ENCODE peak calls at places on chromosomes 7 and 10, in six cellular contexts. K, Z, W, H, P and R are unnamed samples.

GRCh38 chr7:1455241-1455939 is 3.9 kb downstream of the MICALL2 start:
- DNase-seq in K (peak; percentile 63), Z (no peak), W (peak; percentile 37), H (no peak), P (no peak), R (no peak)

GRCh38 chr10:47076949-47077348 is 165.7 kb downstream of the PTPN20 start:
- DNase-seq in K (no peak), Z (no peak), W (no peak), H (peak; percentile 39), P (peak; percentile 11), R (peak; percentile 0)

GRCh38 chr7:34313289-34313688 is 344.7 kb upstream of the NPSR1 start:
- DNase-seq in K (no peak), Z (peak; percentile 48), W (no peak), H (peak; percentile 20), P (no peak), R (no peak)

GRCh38 chr7:24965831-24966708 is 13.9 kb downstream of the OSBPL3 start:
- DNase-seq in K (no peak), Z (peak; percentile 26), W (no peak), H (no peak), P (no peak), R (no peak)

GRCh38 chr7:103573479-103574058 is 127.6 kb upstream of the SLC26A5 start:
- DNase-seq in K (peak; percentile 18), Z (peak; percentile 68), W (no peak), H (peak; percentile 53), P (peak; percentile 65), R (peak; percentile 6)

GRCh38 chr10:27741173-27742091 is 4.2 kb downstream of the MKX start:
- DNase-seq in K (no peak), Z (no peak), W (peak; percentile 11), H (no peak), P (no peak), R (no peak)

GRCh38 chr10:79628988-79629954 is 18.5 kb downstream of the SFTPA1 start:
- DNase-seq in K (no peak), Z (no peak), W (no peak), H (no peak), P (no peak), R (no peak)

GRCh38 chr10:111993872-111994426 is 189.6 kb downstream of the GPAM start:
- DNase-seq in K (no peak), Z (no peak), W (no peak), H (no peak), P (no peak), R (no peak)

GRCh38 chr7:6175642-6176041 is 96.8 kb downstream of the CYTH3 start:
- DNase-seq in K (no peak), Z (peak; percentile 70), W (no peak), H (peak; percentile 77), P (peak; percentile 69), R (no peak)

GRCh38 chr10:43045246-43045621 is 31.6 kb upstream of the RET start:
- DNase-seq in K (no peak), Z (no peak), W (no peak), H (no peak), P (no peak), R (no peak)

GRCh38 chr10:59708816-59709471 is 706 bp downstream of the SLC16A9 start:
- DNase-seq in K (no peak), Z (peak; percentile 4), W (peak; percentile 39), H (peak; percentile 4), P (no peak), R (no peak)

GRCh38 chr7:130276796-130277762 is 10.4 kb downstream of the CPA2 start:
- DNase-seq in K (no peak), Z (peak; percentile 81), W (no peak), H (peak; percentile 66), P (peak; percentile 72), R (no peak)

GRCh38 chr7:4233621-4234497 is 448.2 kb upstream of the FOXK1 start:
- DNase-seq in K (no peak), Z (no peak), W (no peak), H (no peak), P (no peak), R (no peak)

GRCh38 chr7:4233146-4233545 is 448.9 kb upstream of the FOXK1 start:
- DNase-seq in K (no peak), Z (no peak), W (no peak), H (no peak), P (no peak), R (no peak)

GRCh38 chr7:4227105-4228010 is 454.7 kb upstream of the FOXK1 start:
- DNase-seq in K (no peak), Z (no peak), W (no peak), H (no peak), P (peak; percentile 9), R (no peak)

GRCh38 chr7:4226166-4226857 is 455.8 kb upstream of the FOXK1 start:
- DNase-seq in K (peak; percentile 4), Z (no peak), W (no peak), H (no peak), P (peak; percentile 3), R (no peak)

GRCh38 chr7:4230352-4230751 is 451.7 kb upstream of the FOXK1 start:
- DNase-seq in K (no peak), Z (no peak), W (no peak), H (no peak), P (no peak), R (no peak)
- TF ChIP-seq CTCF in K (no peak), Z (no peak), W (no peak), H (no peak), P (no peak), R (no peak)

DNA sequence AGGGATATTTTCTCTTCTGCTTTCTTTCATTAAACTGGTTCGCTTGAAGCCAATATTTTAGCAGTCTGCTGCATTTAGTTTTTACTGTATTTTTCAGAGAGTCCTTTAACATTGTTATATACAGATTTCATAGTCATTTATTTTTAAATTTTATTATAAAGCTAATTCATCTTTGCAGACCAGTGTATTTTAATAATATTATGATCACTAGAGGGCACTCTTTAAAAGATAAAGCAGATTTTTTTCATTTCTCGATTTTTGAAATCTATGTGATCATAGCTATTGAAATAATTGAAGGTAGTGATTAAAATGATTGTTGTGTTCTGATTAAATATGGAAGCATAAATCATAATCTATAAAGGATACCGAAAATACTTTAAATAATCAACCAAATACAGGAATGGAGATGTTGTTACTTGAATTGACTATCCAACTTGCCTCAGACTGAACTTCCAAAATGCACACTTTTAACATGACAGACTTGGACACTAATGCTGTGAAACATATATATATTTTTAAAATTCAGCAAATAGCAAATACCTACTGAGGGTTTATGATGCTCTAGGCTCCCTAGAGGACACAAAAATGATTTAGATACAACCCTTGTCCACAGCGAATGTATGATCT is 35.2 kb downstream of the ST7 start:
- DNase-seq in K (no peak), Z (peak; percentile 17), W (no peak), H (no peak), P (peak; percentile 31), R (no peak)
- TF ChIP-seq CTCF in K (no peak), Z (peak; percentile 33), W (peak; percentile 62), H (peak; percentile 0), P (no peak), R (no peak)

GRCh38 chr7:85125160-85125559 is 61.7 kb downstream of the SEMA3D start:
- DNase-seq in K (no peak), Z (no peak), W (no peak), H (no peak), P (no peak), R (no peak)
- TF ChIP-seq CTCF in K (no peak), Z (no peak), W (no peak), H (no peak), P (no peak), R (no peak)

DNA sequence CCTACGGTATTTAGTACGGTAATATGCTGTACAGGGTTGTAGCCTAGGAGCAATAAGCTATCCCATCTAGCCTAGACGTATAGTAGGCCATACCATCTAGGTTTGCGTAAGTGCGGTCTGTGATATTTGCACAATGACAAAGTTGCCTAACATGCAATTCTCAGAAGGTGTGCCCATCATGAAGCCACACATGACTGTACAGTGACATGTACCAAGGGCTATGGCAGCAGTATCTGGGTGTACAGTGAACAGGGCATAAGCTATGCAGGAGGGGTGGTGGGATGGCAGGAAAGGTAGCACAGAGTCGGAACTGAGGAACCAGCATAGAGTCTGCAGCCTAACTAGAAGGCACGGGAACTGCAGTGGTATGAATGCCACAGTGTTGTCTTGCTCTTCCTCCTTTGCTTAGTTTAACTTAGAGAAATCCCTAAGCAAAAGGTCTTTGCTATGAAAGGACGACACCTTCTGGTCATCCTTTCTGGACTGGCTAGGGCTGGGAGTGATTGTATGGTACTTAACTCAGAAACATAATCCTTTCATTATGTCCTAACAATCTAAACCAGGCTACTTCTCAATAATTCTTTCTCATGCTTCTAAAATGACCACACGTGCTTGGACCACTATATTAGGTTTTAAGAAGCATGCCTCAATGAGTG is 93.5 kb downstream of the DYNC1I1 start:
- DNase-seq in K (peak; percentile 7), Z (peak; percentile 72), W (no peak), H (peak; percentile 45), P (peak; percentile 31), R (no peak)
- TF ChIP-seq CTCF in K (peak; percentile 48), Z (peak; percentile 69), W (no peak), H (peak; percentile 54), P (peak; percentile 25), R (peak; percentile 25)

GRCh38 chr7:141013345-141013715 is 1.4 kb downstream of the MRPS33 start:
- DNase-seq in K (no peak), Z (no peak), W (no peak), H (no peak), P (no peak), R (no peak)

GRCh38 chr7:141012696-141013344 is 1.9 kb downstream of the MRPS33 start:
- DNase-seq in K (no peak), Z (no peak), W (no peak), H (no peak), P (no peak), R (no peak)

GRCh38 chr7:141016349-141016748 is 1.6 kb upstream of the MRPS33 start:
- DNase-seq in K (no peak), Z (no peak), W (no peak), H (no peak), P (no peak), R (no peak)

GRCh38 chr7:141014091-141014490 is 661 bp downstream of the MRPS33 start:
- DNase-seq in K (no peak), Z (peak; percentile 35), W (no peak), H (peak; percentile 55), P (peak; percentile 14), R (no peak)

DNA sequence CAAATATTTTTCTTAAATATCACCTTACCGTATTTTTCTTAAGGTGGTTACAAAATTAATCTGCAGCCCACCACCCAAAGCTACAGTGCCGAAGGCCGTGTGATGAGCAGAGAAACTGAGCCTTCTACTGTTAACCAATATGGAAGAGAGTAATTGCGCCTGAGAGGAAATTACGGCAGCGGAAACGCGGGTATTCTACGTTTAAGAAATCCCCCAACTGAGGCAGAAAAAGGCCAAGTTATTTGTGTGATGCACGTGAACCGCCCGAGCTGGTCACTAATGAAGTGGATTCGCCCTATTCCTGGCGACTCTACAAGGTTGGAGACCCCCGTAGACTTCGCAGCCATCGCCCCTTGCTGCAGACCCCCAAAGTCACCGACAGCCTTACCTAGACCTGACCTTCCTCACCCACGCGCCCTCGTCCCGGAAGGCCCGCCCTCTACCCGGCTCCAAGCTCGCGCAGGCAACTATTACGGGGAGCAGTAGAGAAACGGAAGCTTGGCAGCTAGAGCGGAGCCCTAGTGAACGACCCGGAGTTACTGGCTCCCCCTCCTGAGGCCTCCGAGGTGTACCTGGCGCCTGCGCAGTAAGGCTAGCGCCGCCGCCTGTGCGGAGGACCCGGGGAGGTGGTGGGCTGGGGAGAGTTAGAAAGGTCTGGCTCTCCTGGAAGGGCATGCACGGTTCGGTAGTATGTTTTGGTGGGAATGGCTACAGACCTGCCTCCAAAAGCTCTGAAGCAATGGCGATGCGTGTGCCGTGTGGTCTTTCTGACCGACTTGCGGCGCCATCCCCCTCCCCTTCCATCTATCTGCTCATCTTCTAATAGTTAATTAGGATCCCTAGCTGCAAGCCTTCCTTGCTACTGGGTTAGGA is at the start of gene MRPS33:
- DNase-seq in K (peak; percentile 91), Z (peak; percentile 97), W (peak; percentile 94), H (peak; percentile 97), P (peak; percentile 96), R (peak; percentile 88)
- TF ChIP-seq CTCF in K (peak; percentile 69), Z (peak; percentile 50), W (no peak), H (no peak), P (peak; percentile 39), R (peak; percentile 60)

GRCh38 chr7:147564771-147565476 is 1025.6 kb upstream of the C7orf33 start:
- DNase-seq in K (no peak), Z (no peak), W (no peak), H (no peak), P (no peak), R (no peak)
- TF ChIP-seq CTCF in K (no peak), Z (no peak), W (no peak), H (no peak), P (no peak), R (no peak)